ENCODE peak calls at places on chromosomes 13 and 19, in eight cellular contexts. R, Y, A, N, O, F, M and G are unnamed samples.

GRCh38 chr19:34430738-34431625 is 2.8 kb downstream of the UBA2 start:
- DNase-seq in A (peak; percentile 54), R (peak; percentile 70), Y (peak; percentile 53), O (peak; percentile 73), F (peak; percentile 21), M (peak; percentile 26), N (peak; percentile 78), G (peak; percentile 70)

GRCh38 chr13:99103536-99103935 is 97.1 kb upstream of the UBAC2 start:
- DNase-seq in F (peak; percentile 97), Y (no peak), M (no peak), O (no peak), N (no peak), R (no peak), A (no peak), G (no peak)

GRCh38 chr13:114272977-114273376 is 8.4 kb upstream of the UPF3A start:
- DNase-seq in F (no peak), A (no peak), O (no peak), N (no peak), Y (no peak), R (peak; percentile 11), M (no peak), G (no peak)

GRCh38 chr19:17331254-17331558 is 3.4 kb downstream of the ANO8 start:
- DNase-seq in N (no peak), R (no peak), M (no peak), O (no peak), A (no peak), Y (no peak), F (peak; percentile 48), G (no peak)

GRCh38 chr19:14798760-14799159 is 20.4 kb upstream of the ADGRE2 start:
- DNase-seq in R (no peak), M (no peak), A (no peak), Y (no peak), F (no peak), N (no peak), O (no peak), G (no peak)

GRCh38 chr19:17184381-17184841 is 30.7 kb upstream of the USE1 start:
- DNase-seq in M (no peak), O (no peak), R (no peak), Y (no peak), A (no peak), N (no peak), F (no peak), G (no peak)

GRCh38 chr19:14830702-14831101 is 4.3 kb downstream of the OR7A5 start:
- DNase-seq in A (no peak), O (no peak), Y (no peak), M (no peak), F (no peak), R (no peak), N (no peak), G (no peak)

GRCh38 chr13:62781866-62782265 is 1366.2 kb upstream of the PCDH20 start:
- DNase-seq in F (no peak), N (no peak), O (no peak), R (no peak), A (no peak), Y (no peak), M (no peak), G (no peak)

GRCh38 chr19:32869369-32870153 is at the start of gene SLC7A9:
- DNase-seq in A (no peak), N (no peak), F (no peak), M (no peak), O (no peak), R (no peak), Y (no peak), G (no peak)

GRCh38 chr13:73187106-73187505 is 128.3 kb downstream of the KLF5 start:
- DNase-seq in A (no peak), R (peak; percentile 21), N (no peak), F (no peak), O (no peak), Y (no peak), M (no peak), G (no peak)

GRCh38 chr19:15249912-15250634 is 17.8 kb upstream of the EPHX3 start:
- DNase-seq in R (peak; percentile 95), A (no peak), N (no peak), F (no peak), O (peak; percentile 92), Y (peak; percentile 92), M (no peak), G (peak; percentile 92)

GRCh38 chr19:18274776-18275356 is 614 bp upstream of the IQCN start:
- DNase-seq in M (no peak), R (peak; percentile 87), F (peak; percentile 34), O (peak; percentile 90), Y (peak; percentile 91), A (peak; percentile 53), N (no peak), G (peak; percentile 94)

GRCh38 chr19:50413096-50413495 is 5.6 kb upstream of the SPIB start:
- DNase-seq in O (no peak), Y (no peak), F (no peak), N (no peak), R (no peak), A (no peak), M (no peak), G (no peak)

GRCh38 chr19:31232220-31232619 is 117.0 kb downstream of the TSHZ3 start:
- DNase-seq in R (no peak), M (no peak), Y (peak; percentile 53), N (no peak), O (peak; percentile 21), A (no peak), F (no peak), G (no peak)
- TF ChIP-seq CTCF in R (no peak), M (no peak), Y (no peak), N (no peak), O (no peak), A (no peak), F (peak; percentile 30), G (no peak)

DNA sequence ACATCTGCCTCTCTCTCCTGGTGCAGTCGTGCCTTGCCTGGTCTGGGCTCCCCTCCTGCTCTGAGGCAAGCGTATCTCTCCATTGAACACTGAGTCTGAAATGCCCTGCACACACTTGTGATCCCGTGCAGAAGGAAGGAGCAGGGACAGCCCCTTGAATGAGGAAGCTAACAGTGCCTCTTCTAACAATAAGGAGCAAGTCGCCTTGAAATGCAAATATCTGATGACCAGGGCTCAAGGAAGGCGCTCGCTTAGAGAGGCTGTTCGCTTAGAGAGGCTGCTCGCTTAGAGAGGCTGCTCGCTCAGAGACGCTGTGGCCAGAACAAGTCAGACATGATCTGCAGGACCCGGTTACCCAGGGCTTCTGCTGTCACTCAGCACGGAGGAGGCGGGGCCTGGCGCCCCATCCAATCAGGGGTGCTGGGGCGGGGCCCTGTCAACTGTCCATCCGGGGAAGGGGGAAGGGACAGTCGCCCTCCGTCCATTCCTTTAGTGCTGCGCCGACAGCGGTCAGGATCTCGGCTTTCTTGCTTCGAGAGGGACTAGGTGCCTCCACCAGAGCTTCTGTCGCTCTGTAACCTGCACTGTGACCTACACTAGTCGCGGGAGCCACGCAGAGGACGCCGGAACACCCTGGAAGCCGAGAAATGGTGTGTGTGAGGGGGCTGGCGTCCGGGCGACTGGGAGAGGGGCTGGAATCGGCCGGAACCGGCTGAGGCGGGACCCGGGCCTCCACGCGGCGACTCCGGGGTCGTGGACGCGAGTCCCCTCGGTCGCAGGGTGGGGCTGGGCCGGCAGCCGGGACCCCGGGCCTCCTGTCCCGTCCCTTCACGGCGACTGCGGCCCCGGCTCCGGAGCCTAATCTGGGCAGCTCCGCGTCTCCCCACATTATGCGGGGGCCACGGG is at the start of gene ZNF440:
- DNase-seq in O (peak; percentile 92), A (peak; percentile 97), F (peak; percentile 97), R (peak; percentile 93), M (peak; percentile 69), N (peak; percentile 97), Y (peak; percentile 94), G (peak; percentile 81)
- TF ChIP-seq CTCF in O (no peak), A (no peak), F (no peak), R (no peak), M (no peak), N (no peak), Y (no peak), G (no peak)

GRCh38 chr13:82976499-82976898 is 905.8 kb downstream of the SLITRK1 start:
- DNase-seq in A (no peak), F (no peak), O (peak; percentile 11), M (no peak), R (peak; percentile 13), N (no peak), Y (no peak), G (no peak)
- TF ChIP-seq CTCF in A (no peak), F (no peak), O (no peak), M (no peak), R (peak; percentile 22), N (no peak), Y (peak; percentile 10), G (no peak)

DNA sequence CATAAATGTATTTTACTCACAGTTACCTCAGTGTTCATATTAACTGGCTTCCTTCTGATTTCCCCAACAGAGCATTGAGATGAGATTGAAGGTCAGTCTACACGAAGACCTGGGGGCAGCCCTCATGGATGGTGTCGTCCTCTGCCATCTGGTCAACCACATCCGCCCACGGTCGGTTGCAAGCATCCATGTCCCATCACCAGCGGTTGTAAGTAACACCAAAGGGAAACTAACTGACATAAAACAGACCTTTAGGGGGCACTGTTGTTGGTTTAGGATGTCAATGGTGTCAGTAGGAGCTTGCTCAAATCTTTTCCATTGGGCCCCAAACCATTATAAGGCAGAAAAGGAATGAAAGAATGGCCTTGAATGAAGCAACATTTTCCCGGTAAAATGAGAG is 68.2 kb downstream of the ESD start:
- DNase-seq in R (peak; percentile 12), N (peak; percentile 24), Y (no peak), O (peak; percentile 42), M (no peak), A (peak; percentile 22), F (no peak), G (peak; percentile 25)
- TF ChIP-seq CTCF in R (peak; percentile 20), N (no peak), Y (peak; percentile 23), O (peak; percentile 29), M (no peak), A (peak; percentile 48), F (no peak), G (peak; percentile 6)

GRCh38 chr19:57947419-57948134 is at the start of gene ZNF256:
- DNase-seq in N (peak; percentile 93), R (peak; percentile 96), A (peak; percentile 98), Y (peak; percentile 96), F (peak; percentile 98), M (peak; percentile 82), O (peak; percentile 95), G (no peak)
- TF ChIP-seq CTCF in N (peak; percentile 58), R (peak; percentile 55), A (peak; percentile 69), Y (peak; percentile 50), F (peak; percentile 60), M (peak; percentile 56), O (peak; percentile 40), G (no peak)

GRCh38 chr19:36838784-36839324 is 667 bp upstream of the ZNF790 start:
- DNase-seq in O (no peak), Y (no peak), N (no peak), A (no peak), M (no peak), R (no peak), F (no peak), G (no peak)
- TF ChIP-seq CTCF in O (no peak), Y (no peak), N (no peak), A (no peak), M (no peak), R (no peak), F (no peak), G (no peak)

DNA sequence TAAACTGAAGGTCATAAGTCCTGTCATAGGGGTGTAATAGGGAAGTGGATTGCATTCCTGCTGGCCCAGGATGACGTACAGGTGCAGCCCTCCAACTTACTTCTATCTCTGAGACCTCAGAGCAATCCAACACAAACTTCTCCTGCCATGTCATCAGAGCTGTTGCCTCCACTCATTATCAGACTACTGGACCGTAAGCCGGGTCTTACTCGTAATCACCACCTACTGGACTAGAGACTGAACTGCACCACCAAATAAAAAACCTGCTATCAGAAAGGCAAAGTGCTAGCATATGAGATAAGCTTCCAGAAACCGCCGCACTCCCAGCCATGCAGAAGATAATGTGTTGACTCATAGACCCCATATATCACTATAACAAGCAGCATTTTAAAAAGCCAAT is 102.1 kb downstream of the SLITRK1 start:
- DNase-seq in O (peak; percentile 45), M (peak; percentile 2), R (peak; percentile 63), Y (peak; percentile 16), A (peak; percentile 33), N (no peak), F (peak; percentile 30), G (peak; percentile 14)
- TF ChIP-seq CTCF in O (peak; percentile 52), M (peak; percentile 64), R (peak; percentile 66), Y (peak; percentile 55), A (peak; percentile 66), N (no peak), F (peak; percentile 76), G (peak; percentile 24)